ENCODE peak calls at places on chromosome 1, in eight cellular contexts. O is ovary; M is esophagus squamous epithelium; G is Peyer's patch; W is PC-3; I is CD8-positive, alpha-beta T cell; Y is brain microvascular endothelial cell; H is psoas muscle. S is an unnamed sample.

GRCh38 chr1:151574575-151575529 is 34.7 kb downstream of the TUFT1 start:
- DNase-seq in O (no peak), M (no peak), G (no peak), W (peak; percentile 95), I (no peak), Y (peak; percentile 65), H (no peak), S (no peak)

GRCh38 chr1:157377216-157377821 is 175.0 kb downstream of the FCRL5 start:
- DNase-seq in O (no peak), M (no peak), G (peak; percentile 23), W (peak; percentile 74), I (no peak), Y (peak; percentile 52), H (no peak), S (no peak)

GRCh38 chr1:181202986-181203555 is 114.6 kb downstream of the IER5 start:
- DNase-seq in O (no peak), M (no peak), G (no peak), W (no peak), I (no peak), Y (no peak), H (no peak), S (no peak)

GRCh38 chr1:241355311-241356010 is 1.5 kb downstream of the RGS7 start:
- DNase-seq in O (no peak), M (no peak), G (no peak), W (no peak), I (no peak), Y (no peak), H (no peak), S (no peak)

GRCh38 chr1:230589951-230590350 is 52.3 kb upstream of the COG2 start:
- DNase-seq in O (no peak), M (no peak), G (no peak), W (no peak), I (no peak), Y (no peak), H (no peak), S (no peak)

GRCh38 chr1:64263335-64263734 is 59.9 kb downstream of the UBE2U start:
- DNase-seq in O (no peak), M (no peak), G (no peak), W (peak; percentile 29), I (no peak), Y (no peak), H (no peak), S (no peak)

GRCh38 chr1:154975409-154976205 is 1.1 kb downstream of the CKS1B start:
- DNase-seq in O (peak; percentile 78), M (no peak), G (peak; percentile 79), W (no peak), I (peak; percentile 41), Y (peak; percentile 61), H (peak; percentile 63), S (no peak)

GRCh38 chr1:15180189-15180588 is 26.6 kb downstream of the TMEM51 start:
- DNase-seq in O (no peak), M (no peak), G (no peak), W (no peak), I (no peak), Y (no peak), H (no peak), S (no peak)

GRCh38 chr1:33943978-33944377 is 80.1 kb downstream of the HMGB4 start:
- DNase-seq in O (no peak), M (no peak), G (no peak), W (peak; percentile 34), I (no peak), Y (peak; percentile 92), H (no peak), S (peak; percentile 72)

GRCh38 chr1:57252597-57253306 is 171.1 kb downstream of the DAB1 start:
- DNase-seq in O (no peak), M (no peak), G (no peak), W (no peak), I (no peak), Y (no peak), H (no peak), S (no peak)

GRCh38 chr1:192485692-192486436 is 89.7 kb upstream of the RGS1 start:
- DNase-seq in O (peak; percentile 80), M (no peak), G (no peak), W (peak; percentile 85), I (no peak), Y (peak; percentile 92), H (no peak), S (peak; percentile 98)

GRCh38 chr1:241822846-241823245 is 25.2 kb upstream of the EXO1 start:
- DNase-seq in O (no peak), M (no peak), G (no peak), W (no peak), I (no peak), Y (no peak), H (no peak), S (no peak)

GRCh38 chr1:155918660-155919059 is 7.5 kb upstream of the RIT1 start:
- DNase-seq in O (no peak), M (no peak), G (no peak), W (no peak), I (no peak), Y (no peak), H (no peak), S (no peak)

GRCh38 chr1:102593276-102593675 is 515.0 kb downstream of the COL11A1 start:
- DNase-seq in O (no peak), M (no peak), G (no peak), W (no peak), I (no peak), Y (no peak), H (no peak), S (no peak)

GRCh38 chr1:208628298-208628914 is 384.2 kb upstream of the PLXNA2 start:
- DNase-seq in O (no peak), M (no peak), G (no peak), W (no peak), I (no peak), Y (no peak), H (no peak), S (no peak)

GRCh38 chr1:189429610-189430009 is 1048.1 kb downstream of the BRINP3 start:
- DNase-seq in O (no peak), M (no peak), G (no peak), W (peak; percentile 71), I (no peak), Y (no peak), H (no peak), S (peak; percentile 11)

GRCh38 chr1:6935379-6936307 is 150.4 kb downstream of the CAMTA1 start:
- DNase-seq in O (no peak), M (no peak), G (no peak), W (no peak), I (no peak), Y (no peak), H (no peak), S (no peak)

GRCh38 chr1:4786061-4786460 is 131.7 kb downstream of the AJAP1 start:
- DNase-seq in O (no peak), M (no peak), G (no peak), W (no peak), I (no peak), Y (no peak), H (no peak), S (no peak)

GRCh38 chr1:68164970-68165369 is 67.4 kb downstream of the WLS start:
- DNase-seq in O (no peak), M (no peak), G (no peak), W (no peak), I (no peak), Y (no peak), H (no peak), S (no peak)

GRCh38 chr1:31987231-31987630 is 26.4 kb upstream of the KHDRBS1 start:
- DNase-seq in O (no peak), M (no peak), G (no peak), W (no peak), I (no peak), Y (no peak), H (no peak), S (no peak)

GRCh38 chr1:220528679-220529529 is 968 bp downstream of the MARK1 start:
- DNase-seq in O (no peak), M (no peak), G (no peak), W (no peak), I (no peak), Y (no peak), H (peak; percentile 62), S (no peak)

DNA sequence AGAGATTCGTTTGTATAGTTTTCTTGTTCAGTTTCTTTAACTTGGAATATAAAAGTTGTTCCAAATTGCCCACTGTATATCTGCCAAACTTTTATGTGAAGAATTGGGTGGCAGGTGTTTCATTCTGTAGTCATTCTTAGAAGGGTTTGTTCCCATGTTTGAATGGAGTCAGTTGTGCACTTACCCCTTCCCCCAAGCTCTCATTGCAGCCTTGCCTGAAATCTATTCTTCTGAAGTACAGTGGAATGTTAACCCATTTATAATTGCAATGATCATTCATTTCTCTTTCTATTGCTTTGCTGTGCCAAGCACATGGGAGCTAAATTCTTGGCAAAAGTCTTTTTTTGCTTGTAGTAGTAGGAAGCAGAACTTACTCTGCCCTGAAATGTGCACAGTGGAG is 375.3 kb upstream of the C1orf87 start:
- DNase-seq in O (no peak), M (no peak), G (no peak), W (no peak), I (no peak), Y (no peak), H (no peak), S (no peak)
- TF ChIP-seq CTCF in O (no peak), M (no peak), G (no peak), W (no peak), I (no peak), Y (no peak), H (no peak), S (no peak)

GRCh38 chr1:45585496-45586075 is 1.7 kb downstream of the NASP start:
- DNase-seq in O (no peak), M (no peak), G (no peak), W (no peak), I (no peak), Y (no peak), H (no peak), S (no peak)
- H3K27ac ChIP-seq in O (no peak overlapping the region), M (no peak overlapping the region), G (peak overlapping the region; percentile 5), W (no peak overlapping the region), I (peak overlapping the region; percentile 86), Y (peak overlapping the region; percentile 86), H (no peak overlapping the region), S (no peak overlapping the region)

GRCh38 chr1:244164563-244164890 is 113.4 kb downstream of the ZBTB18 start:
- DNase-seq in O (no peak), M (no peak), G (no peak), W (no peak), I (no peak), Y (no peak), H (no peak), S (no peak)
- TF ChIP-seq CTCF in O (no peak), M (no peak), G (no peak), W (no peak), I (no peak), Y (no peak), H (no peak), S (no peak)

DNA sequence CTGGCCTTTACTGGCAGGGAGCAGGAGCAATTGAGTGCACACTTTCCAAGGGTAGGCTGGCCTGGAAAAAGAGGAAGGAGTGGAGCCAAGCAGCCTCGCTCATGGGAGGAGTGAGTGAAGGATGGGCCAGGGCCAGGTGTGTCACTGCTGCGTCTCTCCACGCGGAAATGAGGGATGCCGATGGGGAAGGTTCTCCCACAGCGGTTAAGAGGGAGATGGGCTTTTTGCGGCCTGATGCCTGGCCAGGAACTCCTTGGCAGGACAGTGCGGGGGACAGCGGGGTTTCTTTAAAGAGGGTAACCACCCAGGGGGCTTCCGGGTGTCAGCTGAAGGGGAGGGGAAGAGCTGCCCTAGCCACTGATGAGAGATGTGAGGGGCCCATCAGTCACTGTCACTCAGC is 82.4 kb downstream of the PTPRU start:
- DNase-seq in O (no peak), M (no peak), G (no peak), W (no peak), I (no peak), Y (no peak), H (no peak), S (no peak)
- H3K27ac ChIP-seq in O (no peak overlapping the region), M (no peak overlapping the region), G (no peak overlapping the region), W (no peak overlapping the region), I (no peak overlapping the region), Y (no peak overlapping the region), H (no peak overlapping the region), S (no peak overlapping the region)